ENCODE peak calls at places on chromosome 1, in five cellular contexts. B, X, A, Z and T are unnamed samples.

GRCh38 chr1:33268927-33269610 is 12.8 kb downstream of the ZNF362 start:
- DNase-seq in B (no peak), X (no peak), A (no peak), Z (no peak), T (peak; percentile 14)

GRCh38 chr1:5727191-5727590 is 265.0 kb downstream of the NPHP4 start:
- DNase-seq in B (no peak), X (no peak), A (no peak), Z (no peak), T (no peak)

GRCh38 chr1:170593173-170593572 is 61.2 kb downstream of the GORAB start:
- DNase-seq in B (no peak), X (no peak), A (no peak), Z (no peak), T (no peak)

GRCh38 chr1:176102243-176102642 is 104.8 kb downstream of the COP1 start:
- DNase-seq in B (no peak), X (no peak), A (no peak), Z (no peak), T (peak; percentile 43)

GRCh38 chr1:53368314-53369033 is 40.6 kb upstream of the LRP8 start:
- DNase-seq in B (no peak), X (no peak), A (no peak), Z (no peak), T (no peak)

GRCh38 chr1:190808035-190808434 is 330.4 kb upstream of the BRINP3 start:
- DNase-seq in B (no peak), X (no peak), A (no peak), Z (no peak), T (no peak)

GRCh38 chr1:50326026-50326425 is 97.2 kb downstream of the DMRTA2 start:
- DNase-seq in B (no peak), X (no peak), A (no peak), Z (no peak), T (no peak)

GRCh38 chr1:85342177-85342576 is 65.7 kb upstream of the BCL10 start:
- DNase-seq in B (no peak), X (no peak), A (no peak), Z (no peak), T (peak; percentile 76)

GRCh38 chr1:174884001-174884400 is 115.7 kb upstream of the CACYBP start:
- DNase-seq in B (no peak), X (no peak), A (no peak), Z (no peak), T (no peak)

GRCh38 chr1:245493029-245493428 is 338.2 kb downstream of the KIF26B start:
- DNase-seq in B (no peak), X (no peak), A (no peak), Z (no peak), T (peak; percentile 16)

GRCh38 chr1:66217021-66217420 is 316.9 kb upstream of the SGIP1 start:
- DNase-seq in B (no peak), X (no peak), A (no peak), Z (no peak), T (peak; percentile 67)

GRCh38 chr1:7356079-7356478 is 415.0 kb upstream of the VAMP3 start:
- DNase-seq in B (no peak), X (no peak), A (no peak), Z (no peak), T (no peak)

GRCh38 chr1:172641492-172641891 is 17.4 kb upstream of the FASLG start:
- DNase-seq in B (no peak), X (no peak), A (no peak), Z (no peak), T (no peak)

GRCh38 chr1:154534263-154534844 is 24.1 kb downstream of the UBE2Q1 start:
- DNase-seq in B (peak; percentile 57), X (no peak), A (peak; percentile 41), Z (no peak), T (peak; percentile 38)

GRCh38 chr1:17207046-17207445 is 2.1 kb downstream of the PADI1 start:
- DNase-seq in B (no peak), X (no peak), A (peak; percentile 46), Z (no peak), T (no peak)

GRCh38 chr1:226975259-226975908 is 35.3 kb downstream of the COQ8A start:
- DNase-seq in B (peak; percentile 12), X (no peak), A (no peak), Z (no peak), T (no peak)

GRCh38 chr1:98034505-98034904 is 113.7 kb upstream of the DPYD start:
- DNase-seq in B (peak; percentile 85), X (no peak), A (no peak), Z (no peak), T (peak; percentile 62)

GRCh38 chr1:214912127-214912526 is 170.4 kb upstream of the KCNK2 start:
- DNase-seq in B (no peak), X (no peak), A (no peak), Z (no peak), T (peak; percentile 10)

GRCh38 chr1:21935393-21935804 is 1.7 kb downstream of the HSPG2 start:
- DNase-seq in B (no peak), X (no peak), A (no peak), Z (no peak), T (peak; percentile 38)